ENCODE peak calls at places on chromosome 20, in eight cellular contexts. J is kidney glomerular epithelial cell; L is astrocyte of the spinal cord; B is endothelial cell; V is NCI-H2029; H is GM10248; D is NCI-H2171 treated with DMSO at 0.1 percent for 48 hours; O is naive thymus-derived CD4-positive, alpha-beta T cell. Z is an unnamed sample.

GRCh38 chr20:235891-236290 is 8.8 kb downstream of the DEFB129 start:
- DNase-seq in J (no peak), L (peak), B (no peak), V (no peak), H (no peak), D (peak), O (no peak), Z (no peak)

GRCh38 chr20:18981956-18982539 is 168.5 kb downstream of the SCP2D1 start:
- DNase-seq in J (no peak), L (no peak), B (no peak), V (no peak), H (no peak), D (no peak), O (no peak), Z (no peak)

GRCh38 chr20:17680128-17680835 is 1.8 kb downstream of the RRBP1 start:
- DNase-seq in J (peak), L (no peak), B (peak), V (peak), H (no peak), D (peak), O (no peak), Z (peak)

GRCh38 chr20:46083531-46084061 is 6.2 kb downstream of the NCOA5 start:
- DNase-seq in J (no peak), L (no peak), B (no peak), V (no peak), H (no peak), D (no peak), O (no peak), Z (no peak)

GRCh38 chr20:50110141-50111047 is 2.6 kb downstream of the UBE2V1 start:
- DNase-seq in J (peak), L (peak), B (peak), V (no peak), H (peak), D (no peak), O (no peak), Z (no peak)

GRCh38 chr20:2610941-2611720 is 41.3 kb upstream of the NOP56 start:
- DNase-seq in J (no peak), L (no peak), B (no peak), V (no peak), H (no peak), D (peak), O (no peak), Z (no peak)

GRCh38 chr20:40948352-40949267 is 80.0 kb upstream of the TOP1 start:
- DNase-seq in J (no peak), L (no peak), B (no peak), V (no peak), H (no peak), D (no peak), O (no peak), Z (no peak)

GRCh38 chr20:58610071-58610800 is 40.8 kb upstream of the STX16 start:
- DNase-seq in J (no peak), L (no peak), B (no peak), V (no peak), H (no peak), D (no peak), O (no peak), Z (no peak)

GRCh38 chr20:37298190-37298939 is 8.9 kb downstream of the MANBAL start:
- DNase-seq in J (no peak), L (no peak), B (no peak), V (no peak), H (no peak), D (no peak), O (no peak), Z (no peak)

GRCh38 chr20:37314617-37315292 is 25.3 kb downstream of the MANBAL start:
- DNase-seq in J (no peak), L (no peak), B (no peak), V (no peak), H (no peak), D (no peak), O (no peak), Z (no peak)

GRCh38 chr20:32116079-32116521 is 6.6 kb downstream of the TM9SF4 start:
- DNase-seq in J (no peak), L (peak), B (no peak), V (no peak), H (no peak), D (peak), O (no peak), Z (no peak)

GRCh38 chr20:5557123-5557522 is 193.1 kb upstream of the SHLD1 start:
- DNase-seq in J (peak), L (peak), B (peak), V (peak), H (peak), D (peak), O (peak), Z (peak)

GRCh38 chr20:50992733-50993457 is 30.0 kb downstream of the KCNG1 start:
- DNase-seq in J (peak), L (peak), B (peak), V (peak), H (peak), D (peak), O (peak), Z (peak)

GRCh38 chr20:23752481-23753193 is 1.9 kb upstream of the CST1 start:
- DNase-seq in J (no peak), L (no peak), B (no peak), V (no peak), H (no peak), D (no peak), O (no peak), Z (no peak)

GRCh38 chr20:5222919-5223634 is 93.7 kb downstream of the PROKR2 start:
- DNase-seq in J (peak), L (peak), B (peak), V (peak), H (peak), D (peak), O (peak), Z (peak)

GRCh38 chr20:45998761-45999160 is 9.9 kb upstream of the MMP9 start:
- DNase-seq in J (no peak), L (no peak), B (no peak), V (no peak), H (no peak), D (no peak), O (no peak), Z (no peak)

GRCh38 chr20:38889050-38889449 is 37.2 kb upstream of the FAM83D start:
- DNase-seq in J (no peak), L (no peak), B (no peak), V (no peak), H (no peak), D (no peak), O (no peak), Z (no peak)

GRCh38 chr20:45456632-45457031 is 12.9 kb upstream of the WFDC2 start:
- DNase-seq in J (peak), L (no peak), B (peak), V (peak), H (peak), D (peak), O (no peak), Z (peak)

GRCh38 chr20:53859684-53860083 is 210.7 kb downstream of the BCAS1 start:
- DNase-seq in J (no peak), L (no peak), B (no peak), V (no peak), H (no peak), D (peak), O (no peak), Z (no peak)

GRCh38 chr20:50520222-50520877 is 10.2 kb downstream of the PTPN1 start:
- DNase-seq in J (no peak), L (no peak), B (no peak), V (no peak), H (no peak), D (no peak), O (no peak), Z (no peak)

GRCh38 chr20:44803383-44803941 is 6.9 kb downstream of the RIMS4 start:
- DNase-seq in J (no peak), L (no peak), B (no peak), V (no peak), H (no peak), D (no peak), O (no peak), Z (no peak)

GRCh38 chr20:48877299-48877698 is 44.2 kb upstream of the ARFGEF2 start:
- DNase-seq in J (no peak), L (no peak), B (no peak), V (no peak), H (no peak), D (no peak), O (no peak), Z (no peak)

GRCh38 chr20:21183722-21184121 is 57.8 kb downstream of the KIZ start:
- DNase-seq in J (no peak), L (no peak), B (no peak), V (no peak), H (no peak), D (no peak), O (no peak), Z (no peak)

GRCh38 chr20:49483706-49484101 is 1.2 kb upstream of the KCNB1 start:
- DNase-seq in J (no peak), L (no peak), B (no peak), V (no peak), H (no peak), D (peak), O (no peak), Z (no peak)

GRCh38 chr20:1301031-1301529 is 27.9 kb downstream of the SDCBP2 start:
- DNase-seq in J (no peak), L (peak), B (no peak), V (peak), H (no peak), D (no peak), O (peak), Z (no peak)

GRCh38 chr20:63090682-63091571 is 84.2 kb upstream of the BHLHE23 start:
- DNase-seq in J (no peak), L (no peak), B (no peak), V (no peak), H (no peak), D (no peak), O (no peak), Z (no peak)

GRCh38 chr20:60966766-60967165 is 285.3 kb upstream of the CDH4 start:
- DNase-seq in J (no peak), L (no peak), B (no peak), V (no peak), H (no peak), D (no peak), O (no peak), Z (no peak)

GRCh38 chr20:18628330-18628941 is 40.6 kb downstream of the DTD1 start:
- DNase-seq in J (no peak), L (no peak), B (peak), V (peak), H (no peak), D (peak), O (no peak), Z (no peak)

GRCh38 chr20:49424536-49424935 is 57.9 kb downstream of the KCNB1 start:
- DNase-seq in J (no peak), L (no peak), B (no peak), V (no peak), H (no peak), D (peak), O (no peak), Z (peak)

GRCh38 chr20:3612795-3613560 is 50.2 kb downstream of the GFRA4 start:
- DNase-seq in J (no peak), L (no peak), B (no peak), V (no peak), H (no peak), D (no peak), O (no peak), Z (no peak)

GRCh38 chr20:53001502-53002301 is 29.5 kb downstream of the TSHZ2 start:
- DNase-seq in J (no peak), L (no peak), B (no peak), V (no peak), H (peak), D (no peak), O (peak), Z (no peak)

GRCh38 chr20:19375301-19375885 is 163.0 kb downstream of the SLC24A3 start:
- DNase-seq in J (no peak), L (no peak), B (no peak), V (no peak), H (no peak), D (no peak), O (no peak), Z (no peak)

GRCh38 chr20:38935967-38936407 is 9.8 kb downstream of the FAM83D start:
- DNase-seq in J (peak), L (no peak), B (no peak), V (no peak), H (no peak), D (no peak), O (no peak), Z (no peak)

GRCh38 chr20:1646975-1647431 is 10.6 kb downstream of the SIRPG start:
- DNase-seq in J (no peak), L (no peak), B (no peak), V (no peak), H (no peak), D (no peak), O (peak), Z (no peak)

GRCh38 chr20:25063981-25064380 is 6.0 kb upstream of the ACSS1 start:
- DNase-seq in J (no peak), L (no peak), B (no peak), V (no peak), H (no peak), D (no peak), O (no peak), Z (no peak)

GRCh38 chr20:37565134-37565811 is 37.6 kb upstream of the BLCAP start:
- DNase-seq in J (peak), L (no peak), B (no peak), V (no peak), H (no peak), D (peak), O (no peak), Z (no peak)

GRCh38 chr20:47705497-47705856 is 79.8 kb downstream of the SULF2 start:
- DNase-seq in J (no peak), L (no peak), B (no peak), V (no peak), H (no peak), D (no peak), O (no peak), Z (no peak)

GRCh38 chr20:8150591-8150990 is 18.5 kb downstream of the PLCB1 start:
- DNase-seq in J (no peak), L (no peak), B (no peak), V (no peak), H (no peak), D (no peak), O (no peak), Z (no peak)

GRCh38 chr20:49894073-49894470 is 21.3 kb downstream of the SPATA2 start:
- DNase-seq in J (no peak), L (no peak), B (no peak), V (peak), H (peak), D (no peak), O (no peak), Z (no peak)

GRCh38 chr20:16518068-16518783 is 55.0 kb downstream of the KIF16B start:
- DNase-seq in J (peak), L (peak), B (peak), V (peak), H (peak), D (peak), O (peak), Z (peak)

Z was measured in neural crest cell.